ENCODE peak calls at places on chromosomes 7 and 10, in five cellular contexts. One of them, this sample, is unnamed.
A peak's percentile ranks its signal among the peaks of the same experiment; 100 is the strongest.

GRCh38 chr7:140898794-140899548 is 25.8 kb downstream of the BRAF start:
- DNase-seq in LHCN-M2: peak; percentile 71
- DNase-seq in activated naive CD8-positive, alpha-beta T cell treated with anti-CD3 and anti-CD28 coated beads, Interleukin-2, amount 10 ng/mL, durations not matched to agents 7 days and 5 days: no peak
- DNase-seq in naive thymus-derived CD4-positive, alpha-beta T cell: no peak
- DNase-seq in C1 segment of cervical spinal cord: no peak
- DNase-seq in this sample: no peak

GRCh38 chr10:77637474-77637985 is at the start of gene KCNMA1:
- DNase-seq in naive thymus-derived CD4-positive, alpha-beta T cell: no peak
- DNase-seq in LHCN-M2: peak; percentile 67
- DNase-seq in C1 segment of cervical spinal cord: peak; percentile 11
- DNase-seq in activated naive CD8-positive, alpha-beta T cell treated with anti-CD3 and anti-CD28 coated beads, Interleukin-2, amount 10 ng/mL, durations not matched to agents 7 days and 5 days: peak; percentile 42
- DNase-seq in this sample: peak; percentile 93

GRCh38 chr10:88385601-88386203 is 197.4 kb downstream of the RNLS start:
- DNase-seq in naive thymus-derived CD4-positive, alpha-beta T cell: peak; percentile 80
- DNase-seq in C1 segment of cervical spinal cord: peak; percentile 21
- DNase-seq in LHCN-M2: no peak
- DNase-seq in activated naive CD8-positive, alpha-beta T cell treated with anti-CD3 and anti-CD28 coated beads, Interleukin-2, amount 10 ng/mL, durations not matched to agents 7 days and 5 days: peak; percentile 78
- DNase-seq in this sample: peak; percentile 74

GRCh38 chr7:20508109-20508508 is 107.4 kb upstream of the ABCB5 start:
- DNase-seq in LHCN-M2: no peak
- DNase-seq in naive thymus-derived CD4-positive, alpha-beta T cell: no peak
- DNase-seq in activated naive CD8-positive, alpha-beta T cell treated with anti-CD3 and anti-CD28 coated beads, Interleukin-2, amount 10 ng/mL, durations not matched to agents 7 days and 5 days: no peak
- DNase-seq in C1 segment of cervical spinal cord: no peak
- DNase-seq in this sample: no peak

GRCh38 chr10:44004913-44005787 is 356.5 kb upstream of the ZNF32 start:
- DNase-seq in naive thymus-derived CD4-positive, alpha-beta T cell: no peak
- DNase-seq in C1 segment of cervical spinal cord: no peak
- DNase-seq in activated naive CD8-positive, alpha-beta T cell treated with anti-CD3 and anti-CD28 coated beads, Interleukin-2, amount 10 ng/mL, durations not matched to agents 7 days and 5 days: no peak
- DNase-seq in LHCN-M2: no peak
- DNase-seq in this sample: no peak

GRCh38 chr10:35554036-35554435 is 51.1 kb upstream of the GJD4 start:
- DNase-seq in LHCN-M2: no peak
- DNase-seq in naive thymus-derived CD4-positive, alpha-beta T cell: no peak
- DNase-seq in C1 segment of cervical spinal cord: no peak
- DNase-seq in activated naive CD8-positive, alpha-beta T cell treated with anti-CD3 and anti-CD28 coated beads, Interleukin-2, amount 10 ng/mL, durations not matched to agents 7 days and 5 days: no peak
- DNase-seq in this sample: no peak

GRCh38 chr7:39587393-39587792 is 21.2 kb downstream of the YAE1 start:
- DNase-seq in activated naive CD8-positive, alpha-beta T cell treated with anti-CD3 and anti-CD28 coated beads, Interleukin-2, amount 10 ng/mL, durations not matched to agents 7 days and 5 days: no peak
- DNase-seq in LHCN-M2: peak; percentile 72
- DNase-seq in C1 segment of cervical spinal cord: no peak
- DNase-seq in naive thymus-derived CD4-positive, alpha-beta T cell: no peak
- DNase-seq in this sample: no peak

GRCh38 chr7:95904099-95904498 is 131.7 kb downstream of the DYNC1I1 start:
- DNase-seq in activated naive CD8-positive, alpha-beta T cell treated with anti-CD3 and anti-CD28 coated beads, Interleukin-2, amount 10 ng/mL, durations not matched to agents 7 days and 5 days: no peak
- DNase-seq in LHCN-M2: no peak
- DNase-seq in naive thymus-derived CD4-positive, alpha-beta T cell: no peak
- DNase-seq in C1 segment of cervical spinal cord: no peak
- DNase-seq in this sample: no peak

GRCh38 chr7:80151274-80151665 is 16.6 kb downstream of the GNAI1 start:
- DNase-seq in activated naive CD8-positive, alpha-beta T cell treated with anti-CD3 and anti-CD28 coated beads, Interleukin-2, amount 10 ng/mL, durations not matched to agents 7 days and 5 days: no peak
- DNase-seq in C1 segment of cervical spinal cord: no peak
- DNase-seq in naive thymus-derived CD4-positive, alpha-beta T cell: peak; percentile 57
- DNase-seq in LHCN-M2: peak; percentile 87
- DNase-seq in this sample: no peak

GRCh38 chr7:40418445-40418844 is 283.6 kb downstream of the SUGCT start:
- DNase-seq in activated naive CD8-positive, alpha-beta T cell treated with anti-CD3 and anti-CD28 coated beads, Interleukin-2, amount 10 ng/mL, durations not matched to agents 7 days and 5 days: no peak
- DNase-seq in naive thymus-derived CD4-positive, alpha-beta T cell: no peak
- DNase-seq in C1 segment of cervical spinal cord: no peak
- DNase-seq in LHCN-M2: no peak
- DNase-seq in this sample: no peak

GRCh38 chr10:76422769-76423168 is 991.3 kb downstream of the LRMDA start:
- DNase-seq in C1 segment of cervical spinal cord: no peak
- DNase-seq in activated naive CD8-positive, alpha-beta T cell treated with anti-CD3 and anti-CD28 coated beads, Interleukin-2, amount 10 ng/mL, durations not matched to agents 7 days and 5 days: no peak
- DNase-seq in LHCN-M2: peak; percentile 20
- DNase-seq in naive thymus-derived CD4-positive, alpha-beta T cell: no peak
- DNase-seq in this sample: no peak

GRCh38 chr10:118980135-118980865 is 49.2 kb upstream of the NANOS1 start:
- DNase-seq in LHCN-M2: no peak
- DNase-seq in naive thymus-derived CD4-positive, alpha-beta T cell: no peak
- DNase-seq in C1 segment of cervical spinal cord: no peak
- DNase-seq in activated naive CD8-positive, alpha-beta T cell treated with anti-CD3 and anti-CD28 coated beads, Interleukin-2, amount 10 ng/mL, durations not matched to agents 7 days and 5 days: no peak
- DNase-seq in this sample: no peak

GRCh38 chr10:21733710-21734109 is 199.7 kb downstream of the MLLT10 start:
- DNase-seq in C1 segment of cervical spinal cord: no peak
- DNase-seq in naive thymus-derived CD4-positive, alpha-beta T cell: no peak
- DNase-seq in activated naive CD8-positive, alpha-beta T cell treated with anti-CD3 and anti-CD28 coated beads, Interleukin-2, amount 10 ng/mL, durations not matched to agents 7 days and 5 days: no peak
- DNase-seq in LHCN-M2: peak; percentile 8
- DNase-seq in this sample: no peak

GRCh38 chr10:96746503-96746902 is 26.2 kb upstream of the PIK3AP1 start:
- DNase-seq in C1 segment of cervical spinal cord: no peak
- DNase-seq in LHCN-M2: no peak
- DNase-seq in activated naive CD8-positive, alpha-beta T cell treated with anti-CD3 and anti-CD28 coated beads, Interleukin-2, amount 10 ng/mL, durations not matched to agents 7 days and 5 days: no peak
- DNase-seq in naive thymus-derived CD4-positive, alpha-beta T cell: no peak
- DNase-seq in this sample: no peak

GRCh38 chr10:14837003-14837755 is 658 bp downstream of the CDNF start:
- DNase-seq in naive thymus-derived CD4-positive, alpha-beta T cell: no peak
- DNase-seq in LHCN-M2: no peak
- DNase-seq in C1 segment of cervical spinal cord: no peak
- DNase-seq in activated naive CD8-positive, alpha-beta T cell treated with anti-CD3 and anti-CD28 coated beads, Interleukin-2, amount 10 ng/mL, durations not matched to agents 7 days and 5 days: no peak
- DNase-seq in this sample: no peak

GRCh38 chr10:76779163-76779820 is 858.3 kb downstream of the KCNMA1 start:
- DNase-seq in C1 segment of cervical spinal cord: no peak
- DNase-seq in naive thymus-derived CD4-positive, alpha-beta T cell: no peak
- DNase-seq in activated naive CD8-positive, alpha-beta T cell treated with anti-CD3 and anti-CD28 coated beads, Interleukin-2, amount 10 ng/mL, durations not matched to agents 7 days and 5 days: no peak
- DNase-seq in LHCN-M2: peak; percentile 36
- DNase-seq in this sample: no peak

GRCh38 chr10:75245354-75246001 is 9.7 kb upstream of the COMTD1 start:
- DNase-seq in C1 segment of cervical spinal cord: no peak
- DNase-seq in naive thymus-derived CD4-positive, alpha-beta T cell: no peak
- DNase-seq in activated naive CD8-positive, alpha-beta T cell treated with anti-CD3 and anti-CD28 coated beads, Interleukin-2, amount 10 ng/mL, durations not matched to agents 7 days and 5 days: no peak
- DNase-seq in LHCN-M2: no peak
- DNase-seq in this sample: no peak

GRCh38 chr7:105367458-105367857 is 21.3 kb downstream of the SRPK2 start:
- DNase-seq in activated naive CD8-positive, alpha-beta T cell treated with anti-CD3 and anti-CD28 coated beads, Interleukin-2, amount 10 ng/mL, durations not matched to agents 7 days and 5 days: no peak
- DNase-seq in LHCN-M2: no peak
- DNase-seq in C1 segment of cervical spinal cord: no peak
- DNase-seq in naive thymus-derived CD4-positive, alpha-beta T cell: no peak
- DNase-seq in this sample: no peak

GRCh38 chr10:117186832-117187615 is 10.3 kb upstream of the KCNK18 start:
- DNase-seq in naive thymus-derived CD4-positive, alpha-beta T cell: no peak
- DNase-seq in C1 segment of cervical spinal cord: no peak
- DNase-seq in LHCN-M2: no peak
- DNase-seq in activated naive CD8-positive, alpha-beta T cell treated with anti-CD3 and anti-CD28 coated beads, Interleukin-2, amount 10 ng/mL, durations not matched to agents 7 days and 5 days: no peak
- DNase-seq in this sample: no peak

This sample was measured in posterior cingulate gyrus.